ENCODE peak calls at places on chromosomes 16 and 17, in four cellular contexts. V, N, A and D are unnamed samples. For H3K9me3, the result is how much of the 10 kb centered on the place peaks cover.

GRCh38 chr17:80086081-80086480 is 15.3 kb upstream of the GAA start:
- DNase-seq in V (no peak), N (no peak), A (peak), D (no peak)

GRCh38 chr17:334974-335481 is 17.6 kb downstream of the RPH3AL start:
- DNase-seq in V (no peak), N (no peak), A (peak), D (no peak)

GRCh38 chr17:49383048-49383447 is 21.0 kb upstream of the ZNF652 start:
- DNase-seq in V (no peak), N (no peak), A (no peak), D (no peak)

GRCh38 chr17:74260525-74260850 is 13.5 kb upstream of the DNAI2 start:
- DNase-seq in V (no peak), N (no peak), A (no peak), D (no peak)

GRCh38 chr17:18990331-18990730 is 14.2 kb downstream of the FAM83G start:
- DNase-seq in V (no peak), N (no peak), A (peak), D (no peak)

GRCh38 chr16:29765167-29766032 is 12.7 kb upstream of the ZG16 start:
- DNase-seq in V (no peak), N (no peak), A (no peak), D (no peak)

GRCh38 chr16:67675579-67675935 is 8.9 kb downstream of the C16orf86 start:
- DNase-seq in V (no peak), N (no peak), A (peak), D (no peak)

GRCh38 chr17:31527606-31528005 is 136.1 kb downstream of the RAB11FIP4 start:
- DNase-seq in V (no peak), N (no peak), A (no peak), D (no peak)

GRCh38 chr16:28863929-28864886 is 565 bp downstream of the SH2B1 start:
- DNase-seq in V (peak), N (no peak), A (no peak), D (no peak)

GRCh38 chr16:29662729-29663019 is 373 bp upstream of the SPN start:
- DNase-seq in V (no peak), N (peak), A (no peak), D (peak)

GRCh38 chr17:31549121-31549524 is 157.6 kb downstream of the RAB11FIP4 start:
- DNase-seq in V (no peak), N (no peak), A (no peak), D (no peak)

GRCh38 chr16:69859105-69859969 is 91.8 kb upstream of the CLEC18A start:
- DNase-seq in V (peak), N (no peak), A (no peak), D (no peak)

GRCh38 chr17:82559779-82560642 is 40.5 kb downstream of the FOXK2 start:
- DNase-seq in V (no peak), N (no peak), A (no peak), D (no peak)

GRCh38 chr16:11797957-11798299 is 870 bp upstream of the ZC3H7A start:
- DNase-seq in V (no peak), N (no peak), A (no peak), D (no peak)

GRCh38 chr17:36923814-36924221 is 13.5 kb upstream of the LHX1 start:
- DNase-seq in V (no peak), N (no peak), A (no peak), D (no peak)

GRCh38 chr16:71443714-71444113 is 1.9 kb upstream of the TLE7 start:
- DNase-seq in V (no peak), N (no peak), A (no peak), D (no peak)

GRCh38 chr16:71442041-71442440 is at the start of gene TLE7:
- DNase-seq in V (no peak), N (no peak), A (no peak), D (no peak)

GRCh38 chr16:71439531-71439930 is 2.3 kb downstream of the TLE7 start:
- DNase-seq in V (no peak), N (no peak), A (no peak), D (no peak)

GRCh38 chr16:71440669-71441347 is 1.0 kb downstream of the TLE7 start:
- DNase-seq in V (no peak), N (no peak), A (no peak), D (no peak)

GRCh38 chr16:71441348-71441781 is 489 bp downstream of the TLE7 start:
- DNase-seq in V (no peak), N (no peak), A (peak), D (no peak)
- H3K9me3 ChIP-seq in V (half or more), N (under half), A (under half), D (under half)

DNA sequence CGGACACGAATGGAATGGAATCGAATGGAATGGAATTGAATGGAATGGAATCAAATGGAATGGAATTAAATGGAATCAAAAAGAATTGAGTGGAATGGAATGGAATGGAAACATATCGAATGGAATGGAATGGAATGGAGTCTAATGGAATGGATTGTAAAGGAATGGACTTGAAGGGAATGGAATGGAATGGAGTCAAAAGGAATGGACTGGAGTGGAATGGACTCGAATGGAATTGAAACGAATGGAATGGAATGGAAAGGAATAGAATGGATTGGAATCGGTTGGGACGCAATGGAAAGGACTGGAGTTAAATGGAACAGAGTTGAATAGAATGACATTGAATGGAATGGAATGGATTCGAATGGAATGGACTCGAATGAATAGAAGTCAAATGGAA is 486.9 kb upstream of the WSB1 start:
- DNase-seq in V (no peak), N (no peak), A (no peak), D (no peak)
- H3K9me3 ChIP-seq in V (half or more), N (under half), A (half or more), D (under half)

GRCh38 chr17:65799454-65799853 is 238.0 kb upstream of the AXIN2 start:
- DNase-seq in V (no peak), N (no peak), A (no peak), D (no peak)
- H3K9me3 ChIP-seq in V (under half), N (under half), A (under half), D (under half)

GRCh38 chr17:57025876-57026275 is 47.9 kb downstream of the SCPEP1 start:
- DNase-seq in V (no peak), N (no peak), A (no peak), D (no peak)
- H3K9me3 ChIP-seq in V (under half), N (under half), A (under half), D (under half)

DNA sequence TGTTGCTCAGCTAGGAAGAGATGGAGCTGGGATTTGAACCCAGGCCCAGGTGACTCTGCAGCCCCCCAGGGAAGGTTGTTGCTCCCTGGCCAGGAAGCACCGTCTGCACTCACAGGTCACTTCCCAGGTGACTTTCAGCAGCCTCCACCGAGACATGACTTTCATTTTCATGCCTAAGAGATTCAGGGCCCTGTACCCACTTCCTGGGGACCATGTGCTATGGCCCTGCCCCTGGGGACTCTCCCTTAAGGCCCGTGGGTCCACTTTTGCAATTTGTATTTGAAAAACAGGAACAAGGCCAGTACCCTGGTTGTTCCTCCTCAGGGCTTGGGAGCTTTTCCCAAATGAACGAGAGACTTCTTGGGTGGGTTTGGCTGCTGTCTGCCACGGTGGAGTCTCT is 191.0 kb downstream of the IRF8 start:
- DNase-seq in V (no peak), N (no peak), A (no peak), D (no peak)
- H3K9me3 ChIP-seq in V (under half), N (under half), A (under half), D (under half)

GRCh38 chr16:35748621-35749252 is 2289.3 kb downstream of the TP53TG3F start:
- DNase-seq in V (no peak), N (no peak), A (peak), D (no peak)

GRCh38 chr16:35746281-35746962 is 2287.0 kb downstream of the TP53TG3F start:
- DNase-seq in V (no peak), N (no peak), A (peak), D (no peak)

GRCh38 chr16:35749253-35750141 is 2290.1 kb downstream of the TP53TG3F start:
- DNase-seq in V (no peak), N (no peak), A (peak), D (no peak)

GRCh38 chr16:35746963-35747657 is 2287.7 kb downstream of the TP53TG3F start:
- DNase-seq in V (no peak), N (no peak), A (peak), D (no peak)

GRCh38 chr16:35747658-35748455 is 2288.4 kb downstream of the TP53TG3F start:
- DNase-seq in V (no peak), N (no peak), A (peak), D (no peak)
- H3K9me3 ChIP-seq in V (half or more), N (under half), A (half or more), D (under half)

GRCh38 chr17:33874617-33875060 is 380.4 kb upstream of the CCL2 start:
- DNase-seq in V (peak), N (no peak), A (no peak), D (no peak)
- H3K9me3 ChIP-seq in V (under half), N (under half), A (under half), D (under half)

DNA sequence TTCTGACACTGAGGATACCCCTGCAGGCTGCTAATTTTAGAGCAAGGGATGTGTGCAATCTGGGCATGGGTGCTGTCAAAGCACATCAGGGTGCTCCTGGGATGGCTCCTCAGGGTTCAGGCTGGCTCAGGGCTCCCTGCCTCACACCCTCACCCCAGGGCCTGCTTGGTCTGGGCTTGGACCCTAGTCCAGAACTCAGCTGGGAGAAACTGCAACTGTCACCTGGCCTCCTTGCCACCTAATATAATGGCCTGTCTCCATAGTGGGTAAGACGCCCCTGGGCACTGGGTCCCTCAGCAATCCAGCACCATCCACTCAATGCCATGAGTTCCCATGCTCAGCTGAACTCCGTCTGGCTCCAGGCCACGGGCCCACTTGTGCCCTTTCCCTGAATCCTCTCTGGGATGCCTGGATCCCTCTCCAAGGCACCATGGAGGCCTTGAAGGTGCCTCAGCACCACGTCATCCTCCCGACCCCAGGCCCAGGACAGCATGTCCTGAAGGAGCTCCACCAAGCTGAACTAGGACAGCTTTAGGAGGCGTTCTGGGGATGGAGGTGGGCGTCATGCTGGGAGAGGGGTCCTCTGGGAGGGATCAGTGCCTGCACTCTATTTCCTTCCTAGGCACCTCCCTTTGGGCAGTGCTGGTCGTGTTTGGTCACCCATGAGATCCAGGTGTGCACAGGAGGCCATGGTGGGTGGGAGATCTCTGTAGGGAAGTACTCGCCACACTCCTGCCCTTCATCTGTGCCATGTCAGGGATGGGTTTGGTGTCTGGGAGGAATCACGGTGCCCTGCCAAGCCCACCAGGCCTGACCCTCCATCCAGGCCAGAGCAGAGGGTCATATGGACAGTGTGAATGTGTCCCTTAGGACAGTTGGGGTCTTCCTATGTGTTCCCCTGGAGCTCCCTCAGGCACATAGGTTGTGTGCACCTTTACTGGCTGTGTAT is 1688.4 kb downstream of the TP53TG3F start:
- DNase-seq in V (no peak), N (no peak), A (no peak), D (no peak)
- H3K9me3 ChIP-seq in V (half or more), N (under half), A (half or more), D (under half)

DNA sequence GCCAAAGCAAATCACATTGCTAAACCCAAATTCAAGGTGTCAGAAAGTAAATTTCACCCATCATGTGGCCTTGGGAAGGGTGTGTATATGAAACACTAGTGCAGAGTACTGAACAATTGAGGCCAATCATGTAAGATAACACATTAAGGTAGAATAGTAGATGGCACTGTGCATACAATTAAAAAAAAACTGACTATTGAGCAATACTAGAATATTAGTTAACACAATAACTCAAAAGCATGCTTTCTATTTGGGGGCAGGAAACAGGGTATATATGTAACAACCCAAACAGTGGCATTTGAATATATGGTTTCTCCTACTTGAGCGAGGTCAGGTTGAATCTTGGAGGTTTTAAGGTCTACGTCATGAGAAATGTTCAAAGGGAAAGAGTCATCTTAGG is 63.0 kb upstream of the DYNLRB2 start:
- DNase-seq in V (no peak), N (no peak), A (no peak), D (no peak)
- H3K9me3 ChIP-seq in V (under half), N (under half), A (under half), D (under half)